ENCODE peak calls at places on chromosomes 11 and 22, in ten cellular contexts. E is astrocyte, Y is cardiac muscle cell, A is fibroblast of lung, X is right lobe of liver, G is GM23338, J is BJ, M is brain microvascular endothelial cell, C is A673, F is colonic mucosa. K is an unnamed sample. For H3K27me3, the result is how much of the 10 kb centered on the place peaks cover.

GRCh38 chr11:66371627-66372415 is at the start of gene SLC29A2:
- DNase-seq in J (no peak), X (no peak), G (peak), E (no peak), C (peak), A (no peak), Y (no peak), F (peak), M (no peak), K (no peak)

GRCh38 chr22:27094633-27095308 is 437.4 kb downstream of the MIAT start:
- DNase-seq in F (no peak), C (no peak), A (no peak), E (peak), G (no peak), M (no peak), X (no peak), J (no peak), Y (peak), K (no peak)

GRCh38 chr11:93529707-93530467 is 13.3 kb downstream of the SMCO4 start:
- DNase-seq in C (no peak), X (no peak), M (peak), A (no peak), E (peak), Y (no peak), J (no peak), G (no peak), F (no peak), K (no peak)

GRCh38 chr11:65476632-65477270 is 22.1 kb upstream of the MALAT1 start:
- DNase-seq in M (no peak), G (no peak), A (peak), J (no peak), Y (no peak), X (peak), C (no peak), E (no peak), F (peak), K (no peak)

GRCh38 chr22:30890689-30891442 is 77.7 kb downstream of the MORC2 start:
- DNase-seq in J (no peak), A (peak), F (peak), Y (peak), M (peak), X (peak), C (peak), G (peak), E (no peak), K (no peak)

GRCh38 chr11:25928076-25928475 is 403.9 kb upstream of the ANO3 start:
- DNase-seq in Y (no peak), E (no peak), G (no peak), F (no peak), C (no peak), A (peak), M (no peak), X (no peak), J (no peak), K (no peak)

GRCh38 chr11:9529333-9529648 is 44.2 kb upstream of the WEE1 start:
- DNase-seq in M (no peak), E (no peak), X (no peak), Y (peak), C (peak), J (no peak), A (peak), G (no peak), F (peak), K (no peak)

GRCh38 chr11:17655682-17656081 is 63.7 kb upstream of the MYOD1 start:
- DNase-seq in C (no peak), E (no peak), A (no peak), F (no peak), J (no peak), X (no peak), Y (no peak), M (no peak), G (no peak), K (no peak)

GRCh38 chr11:33135216-33135615 is 26.1 kb downstream of the CSTF3 start:
- DNase-seq in E (peak), M (peak), A (peak), G (no peak), Y (peak), F (no peak), J (peak), C (peak), X (no peak), K (no peak)

GRCh38 chr11:123251656-123252344 is 56.8 kb upstream of the CLMP start:
- DNase-seq in E (peak), G (no peak), A (peak), C (peak), J (no peak), M (no peak), X (peak), Y (peak), F (peak), K (no peak)

GRCh38 chr11:103624708-103625623 is 411.5 kb upstream of the DDI1 start:
- DNase-seq in M (peak), E (peak), A (peak), G (peak), X (no peak), C (peak), F (no peak), J (peak), Y (peak), K (peak)

GRCh38 chr11:32785262-32785661 is 9.2 kb downstream of the CCDC73 start:
- DNase-seq in A (no peak), Y (no peak), M (no peak), F (no peak), E (no peak), C (no peak), J (no peak), X (no peak), G (no peak), K (no peak)

GRCh38 chr11:57325735-57326048 is 940 bp upstream of the TNKS1BP1 start:
- DNase-seq in M (no peak), A (no peak), E (no peak), X (no peak), C (no peak), F (peak), Y (no peak), G (no peak), J (no peak), K (peak)

GRCh38 chr22:37801946-37802309 is 5.8 kb upstream of the GCAT start:
- DNase-seq in Y (no peak), J (no peak), M (no peak), E (no peak), G (peak), C (no peak), A (no peak), F (peak), X (no peak), K (no peak)

GRCh38 chr11:96102664-96103068 is 178.8 kb upstream of the MTMR2 start:
- DNase-seq in C (peak), F (no peak), E (peak), X (no peak), G (no peak), J (peak), A (peak), M (peak), Y (peak), K (no peak)

GRCh38 chr22:31646186-31647019 is 15.6 kb downstream of the PISD start:
- DNase-seq in C (no peak), Y (peak), X (no peak), A (peak), M (peak), E (peak), F (no peak), G (no peak), J (peak), K (peak)

GRCh38 chr22:29306830-29307657 is 594 bp downstream of the GAS2L1 start:
- DNase-seq in J (no peak), M (peak), C (peak), X (peak), G (peak), A (peak), E (no peak), F (peak), Y (peak), K (no peak)

GRCh38 chr22:46758867-46759290 is 3.6 kb upstream of the TBC1D22A start:
- DNase-seq in G (peak), J (no peak), E (peak), X (no peak), A (peak), Y (peak), F (peak), C (peak), M (peak), K (no peak)

GRCh38 chr22:49632199-49633009 is 195.3 kb downstream of the BRD1 start:
- DNase-seq in E (peak), X (peak), Y (peak), J (peak), F (peak), C (peak), G (no peak), A (peak), M (peak), K (no peak)

GRCh38 chr11:128628686-128629085 is 41.3 kb upstream of the ETS1 start:
- DNase-seq in X (no peak), C (no peak), A (no peak), M (no peak), J (no peak), Y (no peak), E (no peak), G (no peak), F (no peak), K (no peak)

GRCh38 chr22:40637181-40638150 is 947 bp upstream of the MRTFA start:
- DNase-seq in E (no peak), G (peak), M (no peak), A (no peak), F (peak), C (no peak), J (no peak), Y (no peak), X (peak), K (no peak)

GRCh38 chr22:44538071-44538470 is 40.0 kb upstream of the RTL6 start:
- DNase-seq in J (no peak), C (no peak), Y (peak), G (no peak), X (no peak), M (no peak), F (no peak), A (no peak), E (peak), K (no peak)

GRCh38 chr22:32820131-32820882 is 18.8 kb downstream of the TIMP3 start:
- DNase-seq in Y (no peak), C (no peak), J (no peak), F (no peak), M (no peak), X (no peak), E (peak), A (no peak), G (no peak), K (no peak)

GRCh38 chr11:121889168-121889567 is 226.8 kb downstream of the BLID start:
- DNase-seq in X (no peak), M (no peak), F (no peak), A (peak), E (no peak), Y (no peak), C (no peak), G (no peak), J (no peak), K (no peak)

GRCh38 chr11:27100534-27100933 is 59.9 kb downstream of the BBOX1 start:
- DNase-seq in E (peak), G (no peak), X (no peak), Y (no peak), M (no peak), J (no peak), C (peak), F (no peak), A (peak), K (no peak)

GRCh38 chr22:38305481-38306448 is 11.5 kb downstream of the CSNK1E start:
- DNase-seq in A (peak), X (no peak), G (peak), J (no peak), F (peak), E (peak), C (peak), Y (peak), M (no peak), K (peak)

GRCh38 chr11:38274031-38274430 is 1676.0 kb upstream of the RAG2 start:
- DNase-seq in A (peak), G (no peak), J (no peak), C (peak), F (no peak), X (no peak), M (no peak), E (peak), Y (no peak), K (no peak)

GRCh38 chr11:17643506-17644405 is 75.6 kb upstream of the MYOD1 start:
- DNase-seq in Y (no peak), A (no peak), J (no peak), G (no peak), F (no peak), C (no peak), X (no peak), M (no peak), E (no peak), K (no peak)

GRCh38 chr22:30902496-30903357 is 65.8 kb downstream of the MORC2 start:
- DNase-seq in F (no peak), X (peak), M (no peak), G (no peak), Y (peak), J (no peak), C (no peak), A (no peak), E (no peak), K (no peak)

GRCh38 chr22:42111798-42112197 is 18.8 kb downstream of the CYP2D6 start:
- DNase-seq in E (no peak), F (no peak), G (peak), Y (no peak), C (peak), M (no peak), J (no peak), A (no peak), X (no peak), K (no peak)

GRCh38 chr11:84022695-84023094 is 736.5 kb upstream of the CCDC90B start:
- DNase-seq in C (no peak), J (no peak), X (no peak), A (no peak), F (no peak), M (no peak), Y (no peak), E (no peak), G (no peak), K (no peak)

GRCh38 chr22:47197735-47198500 is 435.5 kb downstream of the TBC1D22A start:
- DNase-seq in F (no peak), C (no peak), X (peak), M (no peak), J (no peak), Y (no peak), E (no peak), G (no peak), A (no peak), K (no peak)

GRCh38 chr11:61201476-61201875 is 1.8 kb upstream of the PGA3 start:
- DNase-seq in E (no peak), C (no peak), A (no peak), F (no peak), Y (no peak), M (no peak), G (no peak), J (no peak), X (no peak), K (no peak)

GRCh38 chr11:35491231-35491871 is 34.1 kb downstream of the PAMR1 start:
- DNase-seq in A (peak), G (no peak), M (peak), Y (peak), E (peak), J (peak), F (no peak), X (no peak), C (no peak), K (peak)

GRCh38 chr11:2576116-2576515 is 123.7 kb downstream of the KCNQ1OT1 start:
- DNase-seq in J (no peak), C (no peak), X (no peak), G (no peak), A (no peak), M (no peak), E (no peak), F (no peak), Y (no peak), K (no peak)

GRCh38 chr11:2574553-2575535 is 125.0 kb downstream of the KCNQ1OT1 start:
- DNase-seq in F (peak), M (no peak), X (peak), Y (peak), E (no peak), C (no peak), A (no peak), J (no peak), G (no peak), K (no peak)

GRCh38 chr11:2576536-2576935 is 123.3 kb downstream of the KCNQ1OT1 start:
- DNase-seq in A (no peak), M (no peak), F (no peak), C (no peak), E (no peak), Y (no peak), G (no peak), J (no peak), X (peak), K (no peak)

GRCh38 chr11:2574043-2574552 is 125.7 kb downstream of the KCNQ1OT1 start:
- DNase-seq in J (no peak), G (no peak), Y (no peak), M (no peak), C (no peak), F (no peak), X (peak), A (no peak), E (no peak), K (no peak)

DNA sequence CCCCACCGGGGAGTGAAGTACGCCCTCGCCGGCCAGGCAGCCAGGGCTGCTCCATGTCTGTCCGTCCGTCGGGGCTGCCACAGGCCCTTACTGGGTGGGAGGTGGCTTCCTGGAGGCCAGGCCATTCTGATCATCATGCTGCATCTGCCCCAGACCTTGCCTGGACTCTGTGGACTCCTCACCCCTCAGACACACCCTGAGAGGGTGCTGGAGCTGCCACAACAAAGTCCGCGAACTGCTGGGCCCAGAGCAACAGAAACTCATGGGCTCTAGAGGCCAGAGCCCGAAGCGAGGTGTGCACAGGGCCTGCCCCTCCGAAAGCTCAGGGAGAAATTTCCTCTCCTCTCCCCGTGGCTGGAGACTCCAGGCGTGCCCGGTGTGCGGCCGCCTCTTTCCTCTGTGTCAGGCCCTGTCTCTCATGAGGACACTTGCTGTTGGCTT is 124.2 kb downstream of the KCNQ1OT1 start:
- DNase-seq in C (no peak), A (no peak), Y (no peak), M (no peak), E (no peak), G (no peak), F (peak), J (no peak), X (peak), K (no peak)
- H3K27me3 ChIP-seq in C (under half), A (under half), Y (under half), M (under half), E (under half), G (under half), F (under half), J (under half), X (under half), K (under half)

GRCh38 chr22:36682835-36683234 is 20.7 kb downstream of the CACNG2 start:
- DNase-seq in E (no peak), M (no peak), A (no peak), F (no peak), Y (no peak), X (no peak), G (no peak), C (no peak), J (no peak), K (no peak)

GRCh38 chr22:36678477-36678876 is 25.1 kb downstream of the CACNG2 start:
- DNase-seq in G (no peak), F (no peak), M (no peak), J (no peak), Y (no peak), C (no peak), A (no peak), X (no peak), E (no peak), K (no peak)

DNA sequence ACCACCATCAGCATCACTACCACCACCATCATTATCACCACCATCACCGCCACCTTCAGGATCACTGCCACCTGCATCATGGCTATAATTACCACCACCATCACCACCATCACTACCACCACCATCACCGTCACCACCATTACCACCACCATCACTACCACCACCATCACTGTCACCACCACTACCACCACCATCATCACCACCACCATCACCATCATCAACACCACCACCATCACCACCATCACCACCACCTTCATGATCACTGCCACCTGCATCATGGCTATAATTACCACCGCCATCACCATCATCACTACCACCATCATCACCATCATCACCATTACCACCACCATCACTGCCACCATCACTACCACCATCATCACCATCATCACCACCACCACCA is 23.5 kb downstream of the CACNG2 start:
- DNase-seq in F (no peak), J (no peak), X (no peak), C (no peak), G (no peak), E (no peak), Y (no peak), A (no peak), M (no peak), K (no peak)
- TF ChIP-seq CTCF in F (no peak), J (no peak), X (no peak), C (no peak), G (no peak), E (no peak), Y (no peak), A (no peak), M (no peak), K (no peak)

GRCh38 chr11:86951706-86952105 is 3.5 kb downstream of the FZD4 start:
- DNase-seq in C (no peak), J (no peak), E (no peak), X (no peak), F (no peak), A (no peak), G (no peak), Y (no peak), M (no peak), K (no peak)

GRCh38 chr11:86947541-86947940 is 7.7 kb downstream of the FZD4 start:
- DNase-seq in J (no peak), E (no peak), M (peak), G (no peak), F (no peak), Y (no peak), X (no peak), C (no peak), A (peak), K (no peak)

GRCh38 chr11:86952221-86952875 is 2.8 kb downstream of the FZD4 start:
- DNase-seq in A (no peak), X (no peak), C (no peak), F (no peak), E (peak), G (no peak), M (no peak), J (no peak), Y (peak), K (no peak)

GRCh38 chr11:86949995-86950993 is 4.9 kb downstream of the FZD4 start:
- DNase-seq in F (no peak), J (peak), M (no peak), E (no peak), Y (no peak), A (peak), G (no peak), C (no peak), X (no peak), K (no peak)

DNA sequence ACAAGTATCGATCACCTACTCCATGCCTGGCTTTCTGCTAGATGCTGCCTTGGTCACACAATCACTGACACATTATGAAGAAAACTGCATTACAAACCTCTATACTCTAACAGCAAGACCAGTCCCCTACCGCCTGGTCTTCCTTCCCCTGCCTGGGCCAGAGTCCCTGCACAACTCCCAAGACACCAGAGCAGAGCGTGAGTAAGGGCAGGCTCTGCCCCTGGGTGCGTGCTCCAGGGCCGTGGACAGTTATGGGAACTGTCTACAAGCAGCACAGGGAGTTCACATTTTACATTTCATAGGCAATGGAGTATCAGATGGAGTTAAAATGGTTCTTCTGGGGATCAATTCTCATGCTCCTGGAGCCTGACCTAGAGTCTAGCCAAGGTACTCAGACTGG is 6.5 kb downstream of the FZD4 start:
- DNase-seq in C (no peak), M (no peak), G (no peak), X (no peak), A (no peak), E (no peak), J (no peak), F (no peak), Y (no peak), K (no peak)
- H3K4me3 ChIP-seq in C (peak), M (no peak), G (no peak), X (no peak), A (no peak), E (no peak), J (no peak), F (no peak), Y (no peak), K (no peak)

DNA sequence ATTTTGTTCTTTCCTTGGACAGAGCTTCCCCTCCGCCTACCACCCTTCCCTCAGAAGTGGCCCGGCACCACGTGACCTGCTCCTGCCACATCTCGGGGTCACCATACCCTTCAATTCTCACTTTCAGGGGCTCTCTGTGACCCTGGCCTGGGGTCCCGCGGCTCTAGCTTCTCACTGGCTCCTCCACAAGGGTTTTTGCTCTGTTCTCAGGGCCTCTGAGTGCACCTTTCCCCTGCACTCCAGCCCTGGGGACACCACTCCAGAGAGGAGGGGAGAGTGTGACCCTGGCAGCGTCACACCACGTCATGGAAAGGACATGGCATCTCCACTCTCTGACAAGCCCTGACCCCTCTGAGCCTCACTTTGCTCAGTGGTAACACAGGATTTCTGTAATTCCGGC is 17.4 kb downstream of the POU2F3 start:
- DNase-seq in M (no peak), G (no peak), F (no peak), A (no peak), Y (no peak), J (no peak), C (no peak), E (no peak), X (no peak), K (no peak)
- H3K27me3 ChIP-seq in M (under half), G (under half), F (under half), A (under half), Y (under half), J (under half), C (under half), E (half or more), X (under half), K (under half)

K was measured in kidney epithelial cell.